ENCODE peak calls at places on chromosomes 16 and 17, in five cellular contexts. One of them, this sample, is unnamed.

GRCh38 chr17:47720754-47721533 is 12.1 kb upstream of the TBX21 start:
- DNase-seq in MCF 10A: no peak
- DNase-seq in NCI-H1417: no peak
- DNase-seq in H54: peak; percentile 85
- DNase-seq in activated T-helper 2 cell treated with anti-CD3 and anti-CD28 coated beads, Interferon-gamma antibody, Interleukin-2, Interleukin-4, amounts not matched to agents 10 μg/mL and 5 μg/mL and 100 μg/mL, durations not matched to agents 14 hours and 24 hours and 36 hours: peak; percentile 82
- DNase-seq in this sample: no peak

GRCh38 chr16:72228014-72228413 is 56.1 kb upstream of the PMFBP1 start:
- DNase-seq in MCF 10A: no peak
- DNase-seq in H54: no peak
- DNase-seq in activated T-helper 2 cell treated with anti-CD3 and anti-CD28 coated beads, Interferon-gamma antibody, Interleukin-2, Interleukin-4, amounts not matched to agents 10 μg/mL and 5 μg/mL and 100 μg/mL, durations not matched to agents 14 hours and 24 hours and 36 hours: no peak
- DNase-seq in NCI-H1417: no peak
- DNase-seq in this sample: no peak

GRCh38 chr17:49646391-49647255 is 31.3 kb downstream of the SPOP start:
- DNase-seq in MCF 10A: peak; percentile 76
- DNase-seq in H54: no peak
- DNase-seq in NCI-H1417: no peak
- DNase-seq in activated T-helper 2 cell treated with anti-CD3 and anti-CD28 coated beads, Interferon-gamma antibody, Interleukin-2, Interleukin-4, amounts not matched to agents 10 μg/mL and 5 μg/mL and 100 μg/mL, durations not matched to agents 14 hours and 24 hours and 36 hours: peak; percentile 26
- DNase-seq in this sample: peak; percentile 77

GRCh38 chr17:36089888-36090836 is at the start of gene CCL3:
- DNase-seq in activated T-helper 2 cell treated with anti-CD3 and anti-CD28 coated beads, Interferon-gamma antibody, Interleukin-2, Interleukin-4, amounts not matched to agents 10 μg/mL and 5 μg/mL and 100 μg/mL, durations not matched to agents 14 hours and 24 hours and 36 hours: no peak
- DNase-seq in MCF 10A: no peak
- DNase-seq in H54: peak; percentile 9
- DNase-seq in NCI-H1417: no peak
- DNase-seq in this sample: no peak

GRCh38 chr17:38613981-38614779 is 8.4 kb upstream of the SRCIN1 start:
- DNase-seq in NCI-H1417: no peak
- DNase-seq in activated T-helper 2 cell treated with anti-CD3 and anti-CD28 coated beads, Interferon-gamma antibody, Interleukin-2, Interleukin-4, amounts not matched to agents 10 μg/mL and 5 μg/mL and 100 μg/mL, durations not matched to agents 14 hours and 24 hours and 36 hours: no peak
- DNase-seq in MCF 10A: no peak
- DNase-seq in H54: no peak
- DNase-seq in this sample: no peak

GRCh38 chr17:78805301-78805700 is 23.2 kb upstream of the CYTH1 start:
- DNase-seq in activated T-helper 2 cell treated with anti-CD3 and anti-CD28 coated beads, Interferon-gamma antibody, Interleukin-2, Interleukin-4, amounts not matched to agents 10 μg/mL and 5 μg/mL and 100 μg/mL, durations not matched to agents 14 hours and 24 hours and 36 hours: peak; percentile 54
- DNase-seq in H54: no peak
- DNase-seq in NCI-H1417: no peak
- DNase-seq in MCF 10A: no peak
- DNase-seq in this sample: no peak

GRCh38 chr16:49855822-49856740 is at the start of gene ZNF423:
- DNase-seq in H54: no peak
- DNase-seq in MCF 10A: no peak
- DNase-seq in activated T-helper 2 cell treated with anti-CD3 and anti-CD28 coated beads, Interferon-gamma antibody, Interleukin-2, Interleukin-4, amounts not matched to agents 10 μg/mL and 5 μg/mL and 100 μg/mL, durations not matched to agents 14 hours and 24 hours and 36 hours: no peak
- DNase-seq in NCI-H1417: no peak
- DNase-seq in this sample: no peak

GRCh38 chr17:73720187-73720834 is 76.1 kb upstream of the SDK2 start:
- DNase-seq in NCI-H1417: no peak
- DNase-seq in activated T-helper 2 cell treated with anti-CD3 and anti-CD28 coated beads, Interferon-gamma antibody, Interleukin-2, Interleukin-4, amounts not matched to agents 10 μg/mL and 5 μg/mL and 100 μg/mL, durations not matched to agents 14 hours and 24 hours and 36 hours: no peak
- DNase-seq in H54: no peak
- DNase-seq in MCF 10A: no peak
- DNase-seq in this sample: no peak

GRCh38 chr17:8189041-8189710 is 804 bp downstream of the BORCS6 start:
- DNase-seq in NCI-H1417: no peak
- DNase-seq in activated T-helper 2 cell treated with anti-CD3 and anti-CD28 coated beads, Interferon-gamma antibody, Interleukin-2, Interleukin-4, amounts not matched to agents 10 μg/mL and 5 μg/mL and 100 μg/mL, durations not matched to agents 14 hours and 24 hours and 36 hours: peak; percentile 37
- DNase-seq in MCF 10A: peak; percentile 9
- DNase-seq in H54: no peak
- DNase-seq in this sample: no peak

GRCh38 chr17:61856078-61856477 is 7.2 kb downstream of the BRIP1 start:
- DNase-seq in H54: no peak
- DNase-seq in NCI-H1417: no peak
- DNase-seq in MCF 10A: no peak
- DNase-seq in activated T-helper 2 cell treated with anti-CD3 and anti-CD28 coated beads, Interferon-gamma antibody, Interleukin-2, Interleukin-4, amounts not matched to agents 10 μg/mL and 5 μg/mL and 100 μg/mL, durations not matched to agents 14 hours and 24 hours and 36 hours: no peak
- DNase-seq in this sample: no peak

GRCh38 chr17:79942011-79942405 is 93.7 kb downstream of the TBC1D16 start:
- DNase-seq in MCF 10A: no peak
- DNase-seq in H54: no peak
- DNase-seq in activated T-helper 2 cell treated with anti-CD3 and anti-CD28 coated beads, Interferon-gamma antibody, Interleukin-2, Interleukin-4, amounts not matched to agents 10 μg/mL and 5 μg/mL and 100 μg/mL, durations not matched to agents 14 hours and 24 hours and 36 hours: no peak
- DNase-seq in NCI-H1417: no peak
- DNase-seq in this sample: no peak

GRCh38 chr16:64983983-64984382 is 137.9 kb downstream of the CDH11 start:
- DNase-seq in H54: peak; percentile 23
- DNase-seq in activated T-helper 2 cell treated with anti-CD3 and anti-CD28 coated beads, Interferon-gamma antibody, Interleukin-2, Interleukin-4, amounts not matched to agents 10 μg/mL and 5 μg/mL and 100 μg/mL, durations not matched to agents 14 hours and 24 hours and 36 hours: no peak
- DNase-seq in MCF 10A: peak; percentile 83
- DNase-seq in NCI-H1417: peak; percentile 6
- DNase-seq in this sample: peak; percentile 8

GRCh38 chr16:51151951-51152663 is 1.0 kb upstream of the SALL1 start:
- DNase-seq in activated T-helper 2 cell treated with anti-CD3 and anti-CD28 coated beads, Interferon-gamma antibody, Interleukin-2, Interleukin-4, amounts not matched to agents 10 μg/mL and 5 μg/mL and 100 μg/mL, durations not matched to agents 14 hours and 24 hours and 36 hours: no peak
- DNase-seq in NCI-H1417: no peak
- DNase-seq in MCF 10A: no peak
- DNase-seq in H54: peak; percentile 58
- DNase-seq in this sample: no peak

GRCh38 chr17:81354944-81355327 is 40.3 kb upstream of the BAHCC1 start:
- DNase-seq in activated T-helper 2 cell treated with anti-CD3 and anti-CD28 coated beads, Interferon-gamma antibody, Interleukin-2, Interleukin-4, amounts not matched to agents 10 μg/mL and 5 μg/mL and 100 μg/mL, durations not matched to agents 14 hours and 24 hours and 36 hours: no peak
- DNase-seq in NCI-H1417: no peak
- DNase-seq in MCF 10A: no peak
- DNase-seq in H54: no peak
- DNase-seq in this sample: no peak